ENCODE peak calls at places on chromosome 19, in seven cellular contexts. P, C, K, E, I, V and M are unnamed samples.
A peak's percentile ranks its signal among the peaks of the same experiment; 100 is the strongest.

GRCh38 chr19:30664358-30665058 is 292.3 kb downstream of the ZNF536 start:
- DNase-seq in E (no peak), K (peak; percentile 16), C (no peak), I (no peak), P (no peak), V (no peak), M (peak; percentile 30)

GRCh38 chr19:47020992-47021496 is 1.4 kb downstream of the NPAS1 start:
- DNase-seq in V (no peak), P (peak; percentile 30), K (no peak), C (no peak), I (no peak), E (no peak), M (no peak)

GRCh38 chr19:5997371-5997770 is 19.4 kb upstream of the RANBP3 start:
- DNase-seq in C (no peak), E (no peak), V (no peak), P (no peak), I (no peak), K (no peak), M (no peak)

GRCh38 chr19:49866933-49867782 is at the start of gene PNKP:
- DNase-seq in K (peak; percentile 96), P (peak; percentile 96), I (peak; percentile 72), E (peak; percentile 91), C (peak; percentile 84), V (peak; percentile 93), M (peak; percentile 97)

GRCh38 chr19:51719251-51719901 is 4.4 kb downstream of the HAS1 start:
- DNase-seq in C (no peak), E (no peak), V (no peak), I (no peak), K (no peak), P (no peak), M (no peak)

GRCh38 chr19:31496076-31496475 is 146.8 kb upstream of the TSHZ3 start:
- DNase-seq in C (no peak), I (no peak), P (no peak), K (no peak), V (no peak), E (no peak), M (no peak)

GRCh38 chr19:33302974-33303790 is 848 bp upstream of the CEBPA start:
- DNase-seq in E (peak; percentile 14), K (no peak), I (no peak), V (peak; percentile 71), C (no peak), P (no peak), M (peak; percentile 63)

GRCh38 chr19:28012361-28012760 is 1200.6 kb downstream of the UQCRFS1 start:
- DNase-seq in P (peak; percentile 65), C (no peak), I (no peak), E (no peak), K (no peak), V (no peak), M (peak; percentile 35)

GRCh38 chr19:16571283-16571682 is 932 bp downstream of the SLC35E1 start:
- DNase-seq in V (peak; percentile 27), K (no peak), P (no peak), I (peak; percentile 31), E (no peak), C (no peak), M (peak; percentile 70)

GRCh38 chr19:2560369-2560768 is 84.4 kb downstream of the GADD45B start:
- DNase-seq in K (no peak), I (no peak), E (no peak), V (no peak), C (no peak), P (no peak), M (no peak)

GRCh38 chr19:40716031-40716654 is 543 bp downstream of the COQ8B start:
- DNase-seq in K (no peak), C (no peak), I (no peak), P (peak; percentile 58), E (peak; percentile 2), V (peak; percentile 45), M (peak; percentile 97)

GRCh38 chr19:16041571-16042386 is 34.5 kb upstream of the TPM4 start:
- DNase-seq in I (no peak), E (peak; percentile 63), V (peak; percentile 87), C (no peak), P (peak; percentile 57), K (peak; percentile 65), M (peak; percentile 81)

GRCh38 chr19:38298841-38299680 is 5.0 kb upstream of the C19orf33 start:
- DNase-seq in C (no peak), E (no peak), K (no peak), V (no peak), I (no peak), P (no peak), M (peak; percentile 33)

GRCh38 chr19:18636969-18637629 is at the start of gene KLHL26:
- DNase-seq in I (no peak), C (no peak), V (no peak), P (no peak), K (no peak), E (no peak), M (no peak)

GRCh38 chr19:48629599-48630288 is 7.4 kb downstream of the DBP start:
- DNase-seq in C (no peak), K (no peak), P (peak; percentile 25), E (no peak), V (peak; percentile 88), I (no peak), M (peak; percentile 16)

GRCh38 chr19:17720487-17720839 is 1.2 kb downstream of the MAP1S start:
- DNase-seq in C (no peak), I (no peak), V (no peak), E (no peak), P (no peak), K (no peak), M (no peak)

GRCh38 chr19:38727868-38728660 is 16.2 kb downstream of the CAPN12 start:
- DNase-seq in E (no peak), I (no peak), C (no peak), P (no peak), K (no peak), V (peak; percentile 17), M (no peak)

GRCh38 chr19:48963371-48964204 is 1.5 kb upstream of the FTL start:
- DNase-seq in K (peak; percentile 53), E (no peak), I (no peak), V (peak; percentile 85), C (no peak), P (peak; percentile 89), M (peak; percentile 89)

GRCh38 chr19:28737021-28737525 is 475.9 kb downstream of the UQCRFS1 start:
- DNase-seq in I (peak; percentile 14), C (no peak), E (no peak), P (peak; percentile 61), V (no peak), K (no peak), M (peak; percentile 35)

GRCh38 chr19:43596842-43597461 is 557 bp downstream of the ZNF576 start:
- DNase-seq in V (no peak), K (no peak), C (no peak), E (no peak), I (no peak), P (peak; percentile 22), M (no peak)

GRCh38 chr19:35963514-35963913 is 27.3 kb downstream of the LRFN3 start:
- DNase-seq in V (peak; percentile 41), E (peak; percentile 30), P (peak; percentile 31), I (peak; percentile 22), C (no peak), K (no peak), M (peak; percentile 73)

GRCh38 chr19:55255618-55256423 is 3.0 kb downstream of the PPP6R1 start:
- DNase-seq in I (no peak), E (peak; percentile 20), C (no peak), P (peak; percentile 78), K (no peak), V (peak; percentile 39), M (peak; percentile 55)

GRCh38 chr19:2136796-2137195 is 14.6 kb downstream of the AP3D1 start:
- DNase-seq in P (no peak), V (no peak), K (no peak), I (no peak), C (no peak), E (no peak), M (no peak)